ENCODE peak calls at places on chromosomes 4 and X, in ten cellular contexts. One of them, this sample, is unnamed.

GRCh38 chrX:151780621-151781020 is 46.1 kb downstream of the CNGA2 start:
- DNase-seq in AG10803: no peak
- DNase-seq in fibroblast of mammary gland: no peak
- DNase-seq in uterus: no peak
- DNase-seq in IMR-90: no peak
- DNase-seq in lower lobe of right lung: no peak
- DNase-seq in suprapubic skin: no peak
- DNase-seq in AG04450: no peak
- DNase-seq in esophagus squamous epithelium: no peak
- DNase-seq in psoas muscle: no peak
- DNase-seq in this sample: no peak

GRCh38 chr4:151226004-151226932 is 50.7 kb upstream of the PRSS48 start:
- DNase-seq in AG10803: peak
- DNase-seq in fibroblast of mammary gland: peak
- DNase-seq in uterus: no peak
- DNase-seq in IMR-90: peak
- DNase-seq in lower lobe of right lung: no peak
- DNase-seq in suprapubic skin: no peak
- DNase-seq in AG04450: peak
- DNase-seq in esophagus squamous epithelium: no peak
- DNase-seq in psoas muscle: no peak
- DNase-seq in this sample: peak

GRCh38 chr4:150368667-150369066 is 213.3 kb upstream of the MAB21L2 start:
- DNase-seq in AG10803: no peak
- DNase-seq in fibroblast of mammary gland: no peak
- DNase-seq in uterus: no peak
- DNase-seq in IMR-90: peak
- DNase-seq in lower lobe of right lung: no peak
- DNase-seq in suprapubic skin: no peak
- DNase-seq in AG04450: no peak
- DNase-seq in esophagus squamous epithelium: no peak
- DNase-seq in psoas muscle: no peak
- DNase-seq in this sample: no peak

GRCh38 chr4:118356731-118357130 is 3.9 kb upstream of the PRSS12 start:
- DNase-seq in AG10803: peak
- DNase-seq in fibroblast of mammary gland: peak
- DNase-seq in uterus: no peak
- DNase-seq in IMR-90: peak
- DNase-seq in lower lobe of right lung: no peak
- DNase-seq in suprapubic skin: no peak
- DNase-seq in AG04450: no peak
- DNase-seq in esophagus squamous epithelium: no peak
- DNase-seq in psoas muscle: no peak
- DNase-seq in this sample: no peak

GRCh38 chr4:2673157-2673556 is 83.0 kb downstream of the TNIP2 start:
- DNase-seq in AG10803: no peak
- DNase-seq in fibroblast of mammary gland: peak
- DNase-seq in uterus: no peak
- DNase-seq in IMR-90: no peak
- DNase-seq in lower lobe of right lung: no peak
- DNase-seq in suprapubic skin: no peak
- DNase-seq in AG04450: no peak
- DNase-seq in esophagus squamous epithelium: no peak
- DNase-seq in psoas muscle: no peak
- DNase-seq in this sample: no peak

GRCh38 chrX:103889216-103889615 is 57.2 kb upstream of the RAB9B start:
- DNase-seq in AG10803: no peak
- DNase-seq in fibroblast of mammary gland: no peak
- DNase-seq in uterus: no peak
- DNase-seq in IMR-90: no peak
- DNase-seq in lower lobe of right lung: no peak
- DNase-seq in suprapubic skin: no peak
- DNase-seq in AG04450: no peak
- DNase-seq in esophagus squamous epithelium: no peak
- DNase-seq in psoas muscle: no peak
- DNase-seq in this sample: no peak

GRCh38 chr4:86019906-86020305 is 339.9 kb downstream of the MAPK10 start:
- DNase-seq in AG10803: no peak
- DNase-seq in fibroblast of mammary gland: peak
- DNase-seq in uterus: no peak
- DNase-seq in IMR-90: no peak
- DNase-seq in lower lobe of right lung: no peak
- DNase-seq in suprapubic skin: no peak
- DNase-seq in AG04450: no peak
- DNase-seq in esophagus squamous epithelium: no peak
- DNase-seq in psoas muscle: no peak
- DNase-seq in this sample: no peak

GRCh38 chr4:3367866-3368265 is 73.9 kb upstream of the HGFAC start:
- DNase-seq in AG10803: no peak
- DNase-seq in fibroblast of mammary gland: no peak
- DNase-seq in uterus: no peak
- DNase-seq in IMR-90: no peak
- DNase-seq in lower lobe of right lung: no peak
- DNase-seq in suprapubic skin: no peak
- DNase-seq in AG04450: no peak
- DNase-seq in esophagus squamous epithelium: no peak
- DNase-seq in psoas muscle: no peak
- DNase-seq in this sample: no peak

GRCh38 chr4:15001248-15001824 is 945 bp upstream of the CPEB2 start:
- DNase-seq in AG10803: peak
- DNase-seq in fibroblast of mammary gland: peak
- DNase-seq in uterus: peak
- DNase-seq in IMR-90: peak
- DNase-seq in lower lobe of right lung: peak
- DNase-seq in suprapubic skin: peak
- DNase-seq in AG04450: peak
- DNase-seq in esophagus squamous epithelium: peak
- DNase-seq in psoas muscle: peak
- DNase-seq in this sample: peak

GRCh38 chr4:57490520-57490919 is 380.3 kb upstream of the IGFBP7 start:
- DNase-seq in AG10803: peak
- DNase-seq in fibroblast of mammary gland: no peak
- DNase-seq in uterus: no peak
- DNase-seq in IMR-90: no peak
- DNase-seq in lower lobe of right lung: no peak
- DNase-seq in suprapubic skin: no peak
- DNase-seq in AG04450: no peak
- DNase-seq in esophagus squamous epithelium: no peak
- DNase-seq in psoas muscle: no peak
- DNase-seq in this sample: peak

GRCh38 chr4:148116264-148116663 is 325.9 kb downstream of the NR3C2 start:
- DNase-seq in AG10803: peak
- DNase-seq in fibroblast of mammary gland: peak
- DNase-seq in uterus: no peak
- DNase-seq in IMR-90: peak
- DNase-seq in lower lobe of right lung: no peak
- DNase-seq in suprapubic skin: no peak
- DNase-seq in AG04450: peak
- DNase-seq in esophagus squamous epithelium: no peak
- DNase-seq in psoas muscle: no peak
- DNase-seq in this sample: peak

GRCh38 chr4:40482985-40483647 is 146.5 kb downstream of the RBM47 start:
- DNase-seq in AG10803: no peak
- DNase-seq in fibroblast of mammary gland: no peak
- DNase-seq in uterus: no peak
- DNase-seq in IMR-90: no peak
- DNase-seq in lower lobe of right lung: no peak
- DNase-seq in suprapubic skin: no peak
- DNase-seq in AG04450: no peak
- DNase-seq in esophagus squamous epithelium: no peak
- DNase-seq in psoas muscle: no peak
- DNase-seq in this sample: no peak

GRCh38 chr4:155249036-155249566 is 40.7 kb downstream of the NPY2R start:
- DNase-seq in AG10803: no peak
- DNase-seq in fibroblast of mammary gland: no peak
- DNase-seq in uterus: no peak
- DNase-seq in IMR-90: no peak
- DNase-seq in lower lobe of right lung: no peak
- DNase-seq in suprapubic skin: no peak
- DNase-seq in AG04450: no peak
- DNase-seq in esophagus squamous epithelium: no peak
- DNase-seq in psoas muscle: no peak
- DNase-seq in this sample: no peak

GRCh38 chrX:15336023-15336413 is 695 bp upstream of the PIGA start:
- DNase-seq in AG10803: peak
- DNase-seq in fibroblast of mammary gland: peak
- DNase-seq in uterus: no peak
- DNase-seq in IMR-90: peak
- DNase-seq in lower lobe of right lung: peak
- DNase-seq in suprapubic skin: no peak
- DNase-seq in AG04450: peak
- DNase-seq in esophagus squamous epithelium: no peak
- DNase-seq in psoas muscle: no peak
- DNase-seq in this sample: peak

GRCh38 chr4:101793397-101793796 is 2.9 kb downstream of the BANK1 start:
- DNase-seq in AG10803: no peak
- DNase-seq in fibroblast of mammary gland: no peak
- DNase-seq in uterus: no peak
- DNase-seq in IMR-90: no peak
- DNase-seq in lower lobe of right lung: no peak
- DNase-seq in suprapubic skin: no peak
- DNase-seq in AG04450: no peak
- DNase-seq in esophagus squamous epithelium: no peak
- DNase-seq in psoas muscle: no peak
- DNase-seq in this sample: no peak

GRCh38 chr4:101787917-101788316 is 2.6 kb upstream of the BANK1 start:
- DNase-seq in AG10803: no peak
- DNase-seq in fibroblast of mammary gland: no peak
- DNase-seq in uterus: no peak
- DNase-seq in IMR-90: no peak
- DNase-seq in lower lobe of right lung: no peak
- DNase-seq in suprapubic skin: no peak
- DNase-seq in AG04450: no peak
- DNase-seq in esophagus squamous epithelium: no peak
- DNase-seq in psoas muscle: no peak
- DNase-seq in this sample: no peak

GRCh38 chr4:101792056-101792575 is 1.6 kb downstream of the BANK1 start:
- DNase-seq in AG10803: peak
- DNase-seq in fibroblast of mammary gland: no peak
- DNase-seq in uterus: no peak
- DNase-seq in IMR-90: no peak
- DNase-seq in lower lobe of right lung: no peak
- DNase-seq in suprapubic skin: no peak
- DNase-seq in AG04450: no peak
- DNase-seq in esophagus squamous epithelium: no peak
- DNase-seq in psoas muscle: no peak
- DNase-seq in this sample: no peak

GRCh38 chr4:101790521-101791188 is at the start of gene BANK1:
- DNase-seq in AG10803: peak
- DNase-seq in fibroblast of mammary gland: no peak
- DNase-seq in uterus: no peak
- DNase-seq in IMR-90: peak
- DNase-seq in lower lobe of right lung: peak
- DNase-seq in suprapubic skin: no peak
- DNase-seq in AG04450: no peak
- DNase-seq in esophagus squamous epithelium: peak
- DNase-seq in psoas muscle: peak
- DNase-seq in this sample: peak

DNA sequence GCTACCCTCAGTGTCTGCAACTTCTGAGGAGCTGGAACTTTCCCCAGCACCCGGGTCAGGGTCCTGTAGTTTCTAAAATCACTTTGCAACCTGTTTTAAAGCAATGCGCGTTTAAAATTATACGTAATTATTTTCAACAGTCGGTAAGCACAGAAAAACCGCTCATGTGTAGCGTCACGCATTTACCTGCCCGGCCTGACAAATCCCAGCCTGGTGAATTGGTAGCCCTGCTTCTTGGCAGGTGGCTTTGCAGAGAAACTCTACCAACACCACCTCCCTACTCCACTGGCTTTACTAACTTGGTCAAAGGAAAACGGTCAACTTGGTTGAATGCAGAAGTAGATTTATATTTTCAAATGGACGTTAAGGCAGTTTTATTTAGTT is 651 bp downstream of the BANK1 start:
- DNase-seq in AG10803: no peak
- DNase-seq in fibroblast of mammary gland: no peak
- DNase-seq in uterus: no peak
- DNase-seq in IMR-90: no peak
- DNase-seq in lower lobe of right lung: no peak
- DNase-seq in suprapubic skin: no peak
- DNase-seq in AG04450: no peak
- DNase-seq in esophagus squamous epithelium: no peak
- DNase-seq in psoas muscle: no peak
- DNase-seq in this sample: no peak
- H3K4me3 ChIP-seq in AG10803: peak
- H3K4me3 ChIP-seq in fibroblast of mammary gland: no peak
- H3K4me3 ChIP-seq in uterus: no peak
- H3K4me3 ChIP-seq in IMR-90: no peak
- H3K4me3 ChIP-seq in lower lobe of right lung: peak
- H3K4me3 ChIP-seq in suprapubic skin: peak
- H3K4me3 ChIP-seq in AG04450: peak
- H3K4me3 ChIP-seq in esophagus squamous epithelium: peak
- H3K4me3 ChIP-seq in psoas muscle: peak
- H3K4me3 ChIP-seq in this sample: peak

GRCh38 chrX:114162068-114162735 is 421.7 kb upstream of the HTR2C start:
- DNase-seq in AG10803: no peak
- DNase-seq in fibroblast of mammary gland: no peak
- DNase-seq in uterus: no peak
- DNase-seq in IMR-90: no peak
- DNase-seq in lower lobe of right lung: no peak
- DNase-seq in suprapubic skin: no peak
- DNase-seq in AG04450: no peak
- DNase-seq in esophagus squamous epithelium: no peak
- DNase-seq in psoas muscle: no peak
- DNase-seq in this sample: no peak
- TF ChIP-seq CTCF in AG10803: no peak
- TF ChIP-seq CTCF in fibroblast of mammary gland: no peak
- TF ChIP-seq CTCF in uterus: no peak
- TF ChIP-seq CTCF in IMR-90: no peak
- TF ChIP-seq CTCF in lower lobe of right lung: no peak
- TF ChIP-seq CTCF in suprapubic skin: no peak
- TF ChIP-seq CTCF in AG04450: no peak
- TF ChIP-seq CTCF in esophagus squamous epithelium: no peak
- TF ChIP-seq CTCF in psoas muscle: no peak
- TF ChIP-seq CTCF in this sample: no peak

GRCh38 chr4:163612762-163613161 is 118.3 kb downstream of the TMA16 start:
- DNase-seq in AG10803: no peak
- DNase-seq in fibroblast of mammary gland: no peak
- DNase-seq in uterus: no peak
- DNase-seq in IMR-90: no peak
- DNase-seq in lower lobe of right lung: no peak
- DNase-seq in suprapubic skin: no peak
- DNase-seq in AG04450: no peak
- DNase-seq in esophagus squamous epithelium: no peak
- DNase-seq in psoas muscle: no peak
- DNase-seq in this sample: no peak
- H3K4me3 ChIP-seq in AG10803: no peak
- H3K4me3 ChIP-seq in fibroblast of mammary gland: no peak
- H3K4me3 ChIP-seq in uterus: no peak
- H3K4me3 ChIP-seq in IMR-90: no peak
- H3K4me3 ChIP-seq in lower lobe of right lung: peak
- H3K4me3 ChIP-seq in suprapubic skin: peak
- H3K4me3 ChIP-seq in AG04450: no peak
- H3K4me3 ChIP-seq in esophagus squamous epithelium: peak
- H3K4me3 ChIP-seq in psoas muscle: peak
- H3K4me3 ChIP-seq in this sample: no peak

DNA sequence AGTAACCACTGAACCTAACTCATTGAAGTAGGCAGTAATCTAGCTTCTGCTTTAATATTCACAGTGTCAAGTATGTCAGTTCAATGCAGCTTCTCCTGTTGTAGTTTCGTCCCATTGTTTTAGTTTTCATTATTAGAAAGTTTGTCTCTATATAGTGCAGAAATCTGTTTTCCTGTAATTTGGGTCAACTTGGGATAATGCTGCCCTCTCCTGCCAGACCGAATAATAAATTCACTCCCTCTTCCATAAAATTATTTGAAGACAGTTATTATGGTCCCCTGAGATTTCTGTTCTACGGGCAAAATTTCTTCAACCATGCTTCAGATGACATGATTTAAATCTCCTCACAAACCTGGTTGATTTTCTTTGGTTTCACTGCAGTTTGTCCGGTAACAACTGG is 4.6 kb upstream of the LUZP4 start:
- DNase-seq in AG10803: no peak
- DNase-seq in fibroblast of mammary gland: peak
- DNase-seq in uterus: no peak
- DNase-seq in IMR-90: no peak
- DNase-seq in lower lobe of right lung: no peak
- DNase-seq in suprapubic skin: no peak
- DNase-seq in AG04450: no peak
- DNase-seq in esophagus squamous epithelium: no peak
- DNase-seq in psoas muscle: no peak
- DNase-seq in this sample: no peak
- TF ChIP-seq CTCF in AG10803: peak
- TF ChIP-seq CTCF in fibroblast of mammary gland: no peak
- TF ChIP-seq CTCF in uterus: no peak
- TF ChIP-seq CTCF in IMR-90: peak
- TF ChIP-seq CTCF in lower lobe of right lung: no peak
- TF ChIP-seq CTCF in suprapubic skin: no peak
- TF ChIP-seq CTCF in AG04450: peak
- TF ChIP-seq CTCF in esophagus squamous epithelium: no peak
- TF ChIP-seq CTCF in psoas muscle: no peak
- TF ChIP-seq CTCF in this sample: no peak

This sample was measured in astrocyte of the spinal cord.